ENCODE peak calls at places on chromosomes 6 and 20, in six cellular contexts. O is progenitor cell of endocrine pancreas, G is right atrium auricular region, T is cardiac muscle cell, A is psoas muscle, F is A673. C is an unnamed sample.

GRCh38 chr6:125923371-125923877 is 33.1 kb upstream of the HINT3 start:
- DNase-seq in O (no peak), G (no peak), T (peak; percentile 85), A (no peak), F (no peak), C (no peak)

GRCh38 chr6:111803804-111804203 is 69.4 kb downstream of the FYN start:
- DNase-seq in O (no peak), G (no peak), T (no peak), A (no peak), F (no peak), C (no peak)

GRCh38 chr20:37516697-37517370 is 4.2 kb upstream of the NNAT start:
- DNase-seq in O (no peak), G (no peak), T (peak; percentile 48), A (no peak), F (peak; percentile 22), C (peak; percentile 96)

GRCh38 chr6:110103260-110103659 is 76.2 kb downstream of the WASF1 start:
- DNase-seq in O (no peak), G (no peak), T (no peak), A (no peak), F (no peak), C (no peak)

GRCh38 chr6:141956046-141956761 is 176.5 kb upstream of the GJE1 start:
- DNase-seq in O (no peak), G (no peak), T (peak; percentile 40), A (no peak), F (peak; percentile 39), C (peak; percentile 18)

GRCh38 chr6:33279971-33280511 is 3.1 kb downstream of the B3GALT4 start:
- DNase-seq in O (peak; percentile 42), G (no peak), T (peak; percentile 54), A (no peak), F (peak; percentile 69), C (no peak)

GRCh38 chr6:53048431-53049195 is 16.6 kb upstream of the FBXO9 start:
- DNase-seq in O (no peak), G (no peak), T (peak; percentile 93), A (no peak), F (peak; percentile 29), C (no peak)

GRCh38 chr6:159104163-159104885 is 59.5 kb upstream of the TAGAP start:
- DNase-seq in O (peak; percentile 59), G (peak; percentile 60), T (peak; percentile 67), A (peak; percentile 70), F (peak; percentile 59), C (peak; percentile 17)